ENCODE peak calls at places on chromosome 4, in four cellular contexts. One of them, this sample, is unnamed.

GRCh38 chr4:97720869-97721432 is 422.3 kb downstream of the STPG2 start:
- DNase-seq in Right ventricle myocardium superior: no peak
- DNase-seq in EH: peak
- DNase-seq in fibroblast of lung: peak
- DNase-seq in this sample: peak

GRCh38 chr4:149999485-150000074 is 78.7 kb upstream of the DCLK2 start:
- DNase-seq in Right ventricle myocardium superior: no peak
- DNase-seq in EH: peak
- DNase-seq in fibroblast of lung: peak
- DNase-seq in this sample: peak

GRCh38 chr4:148539387-148539786 is 97.2 kb upstream of the NR3C2 start:
- DNase-seq in Right ventricle myocardium superior: no peak
- DNase-seq in fibroblast of lung: no peak
- DNase-seq in EH: no peak
- DNase-seq in this sample: no peak

GRCh38 chr4:67885727-67886126 is 1.9 kb upstream of the TMPRSS11D start:
- DNase-seq in EH: peak
- DNase-seq in Right ventricle myocardium superior: no peak
- DNase-seq in fibroblast of lung: peak
- DNase-seq in this sample: no peak

GRCh38 chr4:112765317-112765989 is 128.5 kb downstream of the LARP7 start:
- DNase-seq in Right ventricle myocardium superior: no peak
- DNase-seq in fibroblast of lung: peak
- DNase-seq in EH: peak
- DNase-seq in this sample: peak

GRCh38 chr4:1890979-1891378 is 19.8 kb downstream of the NSD2 start:
- DNase-seq in EH: no peak
- DNase-seq in fibroblast of lung: no peak
- DNase-seq in Right ventricle myocardium superior: no peak
- DNase-seq in this sample: no peak

GRCh38 chr4:139857021-139857420 is 191.4 kb downstream of the MGST2 start:
- DNase-seq in Right ventricle myocardium superior: no peak
- DNase-seq in fibroblast of lung: peak
- DNase-seq in EH: no peak
- DNase-seq in this sample: peak

GRCh38 chr4:125388653-125389052 is 73.9 kb downstream of the FAT4 start:
- DNase-seq in EH: peak
- DNase-seq in Right ventricle myocardium superior: no peak
- DNase-seq in fibroblast of lung: peak
- DNase-seq in this sample: no peak

GRCh38 chr4:93199492-93199891 is 629.1 kb upstream of the ATOH1 start:
- DNase-seq in EH: peak
- DNase-seq in fibroblast of lung: peak
- DNase-seq in Right ventricle myocardium superior: no peak
- DNase-seq in this sample: peak

GRCh38 chr4:36385951-36386561 is 104.6 kb downstream of the DTHD1 start:
- DNase-seq in fibroblast of lung: no peak
- DNase-seq in EH: no peak
- DNase-seq in Right ventricle myocardium superior: no peak
- DNase-seq in this sample: no peak

GRCh38 chr4:161291222-161291621 is 872.6 kb downstream of the FSTL5 start:
- DNase-seq in fibroblast of lung: no peak
- DNase-seq in Right ventricle myocardium superior: no peak
- DNase-seq in EH: no peak
- DNase-seq in this sample: no peak

GRCh38 chr4:1518997-1519700 is 112.9 kb upstream of the NKX1-1 start:
- DNase-seq in fibroblast of lung: no peak
- DNase-seq in EH: no peak
- DNase-seq in Right ventricle myocardium superior: no peak
- DNase-seq in this sample: no peak

GRCh38 chr4:182141623-182142022 is 101.6 kb upstream of the TENM3 start:
- DNase-seq in Right ventricle myocardium superior: no peak
- DNase-seq in EH: no peak
- DNase-seq in fibroblast of lung: peak
- DNase-seq in this sample: no peak

GRCh38 chr4:71303850-71304249 is 35.0 kb upstream of the SLC4A4 start:
- DNase-seq in Right ventricle myocardium superior: no peak
- DNase-seq in EH: peak
- DNase-seq in fibroblast of lung: peak
- DNase-seq in this sample: peak

GRCh38 chr4:113565702-113566012 is 195.9 kb downstream of the CAMK2D start:
- DNase-seq in fibroblast of lung: no peak
- DNase-seq in EH: no peak
- DNase-seq in Right ventricle myocardium superior: no peak
- DNase-seq in this sample: no peak

GRCh38 chr4:48683784-48684666 is 96.1 kb downstream of the FRYL start:
- DNase-seq in Right ventricle myocardium superior: no peak
- DNase-seq in EH: no peak
- DNase-seq in fibroblast of lung: peak
- DNase-seq in this sample: no peak

GRCh38 chr4:182875471-182875870 is 41.7 kb downstream of the DCTD start:
- DNase-seq in EH: no peak
- DNase-seq in Right ventricle myocardium superior: no peak
- DNase-seq in fibroblast of lung: no peak
- DNase-seq in this sample: no peak

GRCh38 chr4:165207016-165207430 is 338 bp upstream of the KLHL2 start:
- DNase-seq in EH: peak
- DNase-seq in Right ventricle myocardium superior: no peak
- DNase-seq in fibroblast of lung: peak
- DNase-seq in this sample: peak

GRCh38 chr4:107094332-107094731 is 58.2 kb upstream of the DKK2 start:
- DNase-seq in EH: peak
- DNase-seq in fibroblast of lung: peak
- DNase-seq in Right ventricle myocardium superior: no peak
- DNase-seq in this sample: no peak

GRCh38 chr4:168475745-168476144 is 4.5 kb downstream of the DDX60L start:
- DNase-seq in fibroblast of lung: peak
- DNase-seq in Right ventricle myocardium superior: no peak
- DNase-seq in EH: no peak
- DNase-seq in this sample: no peak

This sample was measured in NCI-H524.